ENCODE peak calls at places on chromosomes 4 and X, in seven cellular contexts. F, T, O, Q, D, I and B are unnamed samples.

GRCh38 chr4:118281611-118282442 is 71.0 kb downstream of the PRSS12 start:
- DNase-seq in F (peak; percentile 10), T (no peak), O (no peak), Q (no peak), D (peak; percentile 58), I (peak; percentile 12), B (no peak)

GRCh38 chr4:164847967-164848649 is 28.9 kb upstream of the APELA start:
- DNase-seq in F (no peak), T (no peak), O (no peak), Q (no peak), D (no peak), I (no peak), B (no peak)

GRCh38 chr4:86185659-86186058 is 174.2 kb downstream of the MAPK10 start:
- DNase-seq in F (no peak), T (no peak), O (no peak), Q (no peak), D (no peak), I (no peak), B (no peak)

GRCh38 chrX:21738145-21738949 is 19.6 kb downstream of the SMPX start:
- DNase-seq in F (peak; percentile 95), T (no peak), O (no peak), Q (no peak), D (no peak), I (peak; percentile 65), B (no peak)

GRCh38 chr4:48899950-48900349 is 6.6 kb downstream of the OCIAD2 start:
- DNase-seq in F (no peak), T (no peak), O (no peak), Q (no peak), D (peak; percentile 62), I (no peak), B (no peak)

GRCh38 chr4:47704693-47705325 is 133.1 kb downstream of the CORIN start:
- DNase-seq in F (peak; percentile 76), T (peak; percentile 86), O (no peak), Q (peak; percentile 25), D (peak; percentile 81), I (peak; percentile 64), B (no peak)

GRCh38 chr4:121720109-121720508 is 23.3 kb upstream of the ANXA5 start:
- DNase-seq in F (no peak), T (no peak), O (no peak), Q (no peak), D (no peak), I (no peak), B (no peak)

GRCh38 chr4:177447417-177448004 is 5.3 kb upstream of the AGA start:
- DNase-seq in F (no peak), T (no peak), O (no peak), Q (no peak), D (no peak), I (no peak), B (no peak)

GRCh38 chrX:114985967-114986592 is 31.3 kb downstream of the IL13RA2 start:
- DNase-seq in F (no peak), T (no peak), O (no peak), Q (no peak), D (no peak), I (no peak), B (no peak)

GRCh38 chrX:140572724-140573123 is 67.9 kb upstream of the SOX3 start:
- DNase-seq in F (peak; percentile 23), T (peak; percentile 40), O (no peak), Q (peak; percentile 31), D (peak; percentile 57), I (no peak), B (no peak)

GRCh38 chr4:59180161-59180560 is 2020.0 kb upstream of the ADGRL3 start:
- DNase-seq in F (peak; percentile 91), T (no peak), O (no peak), Q (no peak), D (no peak), I (no peak), B (no peak)

GRCh38 chrX:12580548-12580947 is 210.7 kb upstream of the PRPS2 start:
- DNase-seq in F (no peak), T (no peak), O (no peak), Q (no peak), D (no peak), I (no peak), B (no peak)

GRCh38 chrX:1581132-1581531 is 10.3 kb upstream of the AKAP17A start:
- DNase-seq in F (peak; percentile 34), T (peak; percentile 60), O (peak; percentile 63), Q (peak; percentile 49), D (peak; percentile 84), I (peak; percentile 13), B (no peak)

GRCh38 chr4:123398803-123399637 is 2.4 kb downstream of the SPRY1 start:
- DNase-seq in F (peak; percentile 48), T (peak; percentile 57), O (peak; percentile 37), Q (peak; percentile 60), D (peak; percentile 86), I (no peak), B (no peak)

GRCh38 chr4:110516106-110516922 is 40.4 kb downstream of the ENPEP start:
- DNase-seq in F (peak; percentile 41), T (peak; percentile 85), O (peak; percentile 69), Q (peak; percentile 19), D (peak; percentile 61), I (peak; percentile 51), B (no peak)

GRCh38 chr4:153023692-153024394 is 87.7 kb downstream of the FHDC1 start:
- DNase-seq in F (peak; percentile 81), T (no peak), O (no peak), Q (no peak), D (peak; percentile 13), I (no peak), B (no peak)

GRCh38 chrX:153958605-153959004 is 13.0 kb downstream of the HCFC1 start:
- DNase-seq in F (no peak), T (no peak), O (no peak), Q (no peak), D (no peak), I (no peak), B (no peak)

GRCh38 chr4:41832961-41833360 is 84.4 kb upstream of the PHOX2B start:
- DNase-seq in F (peak; percentile 59), T (no peak), O (no peak), Q (no peak), D (peak; percentile 46), I (no peak), B (no peak)

GRCh38 chr4:89140168-89140759 is 28.9 kb downstream of the TIGD2 start:
- DNase-seq in F (no peak), T (no peak), O (no peak), Q (no peak), D (no peak), I (no peak), B (no peak)

GRCh38 chr4:170497105-170497504 is 407.3 kb upstream of the AADAT start:
- DNase-seq in F (peak; percentile 1), T (no peak), O (no peak), Q (no peak), D (peak; percentile 25), I (peak; percentile 48), B (no peak)

GRCh38 chr4:92270908-92271307 is 32.9 kb upstream of the GRID2 start:
- DNase-seq in F (peak; percentile 2), T (no peak), O (no peak), Q (no peak), D (no peak), I (no peak), B (no peak)

GRCh38 chr4:70269674-70270073 is 27.3 kb downstream of the CSN3 start:
- DNase-seq in F (peak; percentile 45), T (no peak), O (no peak), Q (peak; percentile 3), D (peak; percentile 15), I (no peak), B (no peak)

GRCh38 chr4:3385719-3386440 is 55.9 kb upstream of the HGFAC start:
- DNase-seq in F (no peak), T (peak; percentile 58), O (no peak), Q (no peak), D (no peak), I (no peak), B (no peak)

GRCh38 chrX:40908857-40909475 is 173.6 kb upstream of the MED14 start:
- DNase-seq in F (no peak), T (no peak), O (no peak), Q (no peak), D (no peak), I (no peak), B (no peak)

GRCh38 chr4:109410226-109410625 is 23.4 kb upstream of the SEC24B start:
- DNase-seq in F (no peak), T (no peak), O (no peak), Q (no peak), D (no peak), I (no peak), B (no peak)

GRCh38 chr4:4640692-4641091 is 98.8 kb upstream of the STX18 start:
- DNase-seq in F (no peak), T (no peak), O (no peak), Q (no peak), D (no peak), I (no peak), B (no peak)

GRCh38 chrX:42096262-42096939 is 173.0 kb upstream of the CASK start:
- DNase-seq in F (no peak), T (no peak), O (no peak), Q (no peak), D (no peak), I (no peak), B (no peak)

GRCh38 chr4:26788341-26788733 is 72.3 kb upstream of the STIM2 start:
- DNase-seq in F (no peak), T (no peak), O (no peak), Q (no peak), D (no peak), I (no peak), B (no peak)

GRCh38 chrX:115147220-115147619 is 42.0 kb upstream of the RBMXL3 start:
- DNase-seq in F (peak; percentile 26), T (no peak), O (no peak), Q (peak; percentile 7), D (peak; percentile 10), I (no peak), B (no peak)

GRCh38 chr4:92186239-92186638 is 117.5 kb upstream of the GRID2 start:
- DNase-seq in F (no peak), T (no peak), O (no peak), Q (no peak), D (no peak), I (no peak), B (no peak)

GRCh38 chrX:21747523-21747922 is 10.4 kb downstream of the SMPX start:
- DNase-seq in F (no peak), T (no peak), O (no peak), Q (no peak), D (no peak), I (peak; percentile 28), B (no peak)

GRCh38 chr4:24312261-24312913 is 272.0 kb downstream of the DHX15 start:
- DNase-seq in F (no peak), T (no peak), O (no peak), Q (no peak), D (no peak), I (no peak), B (no peak)

GRCh38 chr4:26226978-26227377 is 93.8 kb upstream of the RBPJ start:
- DNase-seq in F (no peak), T (no peak), O (no peak), Q (no peak), D (no peak), I (no peak), B (no peak)